ENCODE peak calls at places on chromosomes 6 and 20, in ten cellular contexts. Y is activated CD4-positive, alpha-beta memory T cell treated with anti-CD3 and anti-CD28 coated beads, Interleukin-2, amount 10 ng/mL, durations not matched to agents 7 days and 5 days; L is stimulated activated CD4-positive, alpha-beta T cell treated with anti-CD3 and anti-CD28 coated beads, TNF-alpha, amount 100 ng/mL, for 4 hours; M is NCI-H1105; A is dorsolateral prefrontal cortex; G is EL; J is T-helper 1 cell; F is stimulated activated CD8-positive, alpha-beta memory T cell treated with anti-CD3 and anti-CD28 coated beads, Interleukin-4, amount 100 ng/mL, for 1 hour; C is cardiac muscle cell; E is SW 1271. T is an unnamed sample.

GRCh38 chr20:2301164-2301622 is 5.4 kb downstream of the TGM3 start:
- DNase-seq in Y (no peak), L (no peak), M (no peak), A (no peak), G (peak; percentile 60), J (no peak), F (no peak), C (peak; percentile 21), E (no peak), T (no peak)

GRCh38 chr6:43277643-43278523 is 20.2 kb upstream of the SLC22A7 start:
- DNase-seq in Y (no peak), L (no peak), M (no peak), A (no peak), G (peak; percentile 49), J (no peak), F (no peak), C (no peak), E (no peak), T (no peak)

GRCh38 chr6:53328375-53328774 is 20.4 kb downstream of the ELOVL5 start:
- DNase-seq in Y (no peak), L (no peak), M (no peak), A (no peak), G (no peak), J (no peak), F (no peak), C (no peak), E (no peak), T (no peak)

GRCh38 chr6:84052204-84052882 is 18.8 kb downstream of the MRAP2 start:
- DNase-seq in Y (no peak), L (no peak), M (peak; percentile 70), A (peak; percentile 79), G (peak; percentile 49), J (no peak), F (no peak), C (peak; percentile 82), E (no peak), T (no peak)

GRCh38 chr6:32175322-32175710 is 568 bp downstream of the AGPAT1 start:
- DNase-seq in Y (no peak), L (no peak), M (no peak), A (no peak), G (no peak), J (no peak), F (no peak), C (no peak), E (no peak), T (no peak)

GRCh38 chr6:156658186-156658585 is 119.0 kb upstream of the ARID1B start:
- DNase-seq in Y (no peak), L (no peak), M (peak; percentile 30), A (no peak), G (peak; percentile 58), J (no peak), F (no peak), C (peak; percentile 98), E (no peak), T (no peak)

GRCh38 chr20:35004051-35004725 is 48.5 kb downstream of the MYH7B start:
- DNase-seq in Y (no peak), L (no peak), M (no peak), A (peak; percentile 30), G (no peak), J (no peak), F (no peak), C (no peak), E (no peak), T (no peak)

GRCh38 chr6:135522975-135523692 is 25.6 kb upstream of the AHI1 start:
- DNase-seq in Y (no peak), L (no peak), M (no peak), A (no peak), G (peak; percentile 48), J (no peak), F (no peak), C (peak; percentile 76), E (no peak), T (no peak)

GRCh38 chr20:5658897-5659296 is 91.3 kb upstream of the SHLD1 start:
- DNase-seq in Y (no peak), L (peak; percentile 20), M (peak; percentile 40), A (peak; percentile 64), G (peak; percentile 67), J (no peak), F (no peak), C (peak; percentile 96), E (no peak), T (peak; percentile 4)

GRCh38 chr20:36613974-36614373 is 8.4 kb downstream of the RAB5IF start:
- DNase-seq in Y (no peak), L (no peak), M (no peak), A (no peak), G (no peak), J (no peak), F (no peak), C (no peak), E (no peak), T (no peak)

GRCh38 chr6:42710316-42710715 is 12.1 kb downstream of the PRPH2 start:
- DNase-seq in Y (no peak), L (no peak), M (no peak), A (no peak), G (no peak), J (no peak), F (no peak), C (peak; percentile 65), E (no peak), T (no peak)

GRCh38 chr6:75437451-75438185 is 56.0 kb downstream of the FILIP1 start:
- DNase-seq in Y (no peak), L (no peak), M (no peak), A (no peak), G (peak; percentile 83), J (no peak), F (no peak), C (peak; percentile 74), E (no peak), T (no peak)

GRCh38 chr6:30981942-30982772 is 1.4 kb upstream of the MUC21 start:
- DNase-seq in Y (no peak), L (no peak), M (peak; percentile 6), A (no peak), G (peak; percentile 71), J (no peak), F (no peak), C (peak; percentile 86), E (no peak), T (no peak)

GRCh38 chr6:70277480-70277879 is 25.4 kb downstream of the COL9A1 start:
- DNase-seq in Y (no peak), L (no peak), M (no peak), A (no peak), G (no peak), J (no peak), F (no peak), C (peak; percentile 81), E (no peak), T (no peak)

GRCh38 chr6:40210628-40211056 is 276.4 kb upstream of the MOCS1 start:
- DNase-seq in Y (no peak), L (no peak), M (peak; percentile 40), A (no peak), G (no peak), J (no peak), F (no peak), C (no peak), E (no peak), T (no peak)

GRCh38 chr20:34626978-34627377 is 49.9 kb downstream of the PIGU start:
- DNase-seq in Y (no peak), L (no peak), M (no peak), A (no peak), G (no peak), J (no peak), F (no peak), C (no peak), E (no peak), T (no peak)

GRCh38 chr20:62859721-62860120 is 1.9 kb downstream of the TCFL5 start:
- DNase-seq in Y (no peak), L (no peak), M (no peak), A (no peak), G (no peak), J (no peak), F (no peak), C (no peak), E (no peak), T (no peak)

GRCh38 chr6:22231616-22232015 is 65.2 kb downstream of the PRL start:
- DNase-seq in Y (no peak), L (no peak), M (no peak), A (no peak), G (peak; percentile 80), J (no peak), F (no peak), C (no peak), E (no peak), T (no peak)

GRCh38 chr6:133999305-133999704 is 46.3 kb downstream of the TBPL1 start:
- DNase-seq in Y (no peak), L (no peak), M (no peak), A (no peak), G (no peak), J (no peak), F (no peak), C (no peak), E (no peak), T (no peak)

T was measured in CD8-positive, alpha-beta T cell.